ENCODE peak calls at places on chromosome 15, in nine cellular contexts. F, M, N, Q, C, D, G, U and Y are unnamed samples.

GRCh38 chr15:23877502-23878412 is 190.7 kb upstream of the NDN start:
- DNase-seq in F (peak; percentile 52), M (peak; percentile 55), N (no peak), Q (no peak), C (peak; percentile 77), D (peak; percentile 39), G (no peak), U (peak; percentile 79), Y (no peak)

GRCh38 chr15:66675456-66675855 is 26.6 kb upstream of the SMAD6 start:
- DNase-seq in F (no peak), M (no peak), N (no peak), Q (no peak), C (no peak), D (no peak), G (no peak), U (no peak), Y (no peak)

GRCh38 chr15:100103828-100104227 is 237.9 kb downstream of the ADAMTS17 start:
- DNase-seq in F (no peak), M (no peak), N (no peak), Q (no peak), C (peak; percentile 7), D (no peak), G (no peak), U (no peak), Y (no peak)

GRCh38 chr15:62847900-62848489 is 194.6 kb upstream of the TPM1 start:
- DNase-seq in F (peak; percentile 65), M (peak; percentile 74), N (peak; percentile 51), Q (no peak), C (peak; percentile 61), D (peak; percentile 44), G (no peak), U (peak; percentile 51), Y (peak; percentile 58)

GRCh38 chr15:97517726-97518125 is 442.8 kb upstream of the ARRDC4 start:
- DNase-seq in F (no peak), M (no peak), N (no peak), Q (no peak), C (no peak), D (no peak), G (no peak), U (no peak), Y (no peak)

GRCh38 chr15:76339302-76340197 is 3.0 kb downstream of the ISL2 start:
- DNase-seq in F (no peak), M (no peak), N (peak; percentile 16), Q (no peak), C (peak; percentile 51), D (no peak), G (no peak), U (no peak), Y (no peak)

GRCh38 chr15:96324192-96324895 is 6.2 kb upstream of the NR2F2 start:
- DNase-seq in F (no peak), M (peak; percentile 53), N (no peak), Q (no peak), C (no peak), D (no peak), G (no peak), U (no peak), Y (no peak)

GRCh38 chr15:74790080-74790916 is 8.4 kb downstream of the CSK start:
- DNase-seq in F (peak; percentile 61), M (no peak), N (no peak), Q (no peak), C (no peak), D (no peak), G (no peak), U (peak; percentile 87), Y (peak; percentile 37)

GRCh38 chr15:98888839-98889479 is 118.6 kb downstream of the PGPEP1L start:
- DNase-seq in F (no peak), M (peak; percentile 27), N (no peak), Q (no peak), C (no peak), D (no peak), G (no peak), U (peak; percentile 49), Y (no peak)

GRCh38 chr15:63832620-63833245 is 1.0 kb downstream of the HERC1 start:
- DNase-seq in F (no peak), M (no peak), N (no peak), Q (no peak), C (no peak), D (no peak), G (no peak), U (no peak), Y (no peak)

GRCh38 chr15:47188766-47189507 is 528.4 kb upstream of the SEMA6D start:
- DNase-seq in F (no peak), M (no peak), N (no peak), Q (no peak), C (no peak), D (no peak), G (no peak), U (no peak), Y (no peak)

GRCh38 chr15:96053039-96054021 is 277.2 kb upstream of the NR2F2 start:
- DNase-seq in F (peak; percentile 75), M (peak; percentile 12), N (no peak), Q (no peak), C (peak; percentile 70), D (no peak), G (no peak), U (no peak), Y (peak; percentile 22)

GRCh38 chr15:88463870-88464532 is 3.2 kb downstream of the MRPL46 start:
- DNase-seq in F (no peak), M (no peak), N (no peak), Q (no peak), C (no peak), D (no peak), G (no peak), U (peak; percentile 51), Y (no peak)

GRCh38 chr15:67776600-67776999 is 48.7 kb upstream of the SKOR1 start:
- DNase-seq in F (no peak), M (peak; percentile 14), N (no peak), Q (no peak), C (no peak), D (no peak), G (no peak), U (no peak), Y (no peak)

GRCh38 chr15:85296615-85297402 is 83.6 kb upstream of the AKAP13 start:
- DNase-seq in F (peak; percentile 69), M (peak; percentile 87), N (peak; percentile 53), Q (peak; percentile 27), C (peak; percentile 62), D (peak; percentile 80), G (peak; percentile 43), U (peak; percentile 85), Y (peak; percentile 44)

GRCh38 chr15:96494530-96494929 is 164.0 kb downstream of the NR2F2 start:
- DNase-seq in F (peak; percentile 51), M (no peak), N (no peak), Q (no peak), C (no peak), D (no peak), G (no peak), U (no peak), Y (no peak)

GRCh38 chr15:40454904-40455391 is 14.2 kb downstream of the BAHD1 start:
- DNase-seq in F (no peak), M (peak; percentile 67), N (no peak), Q (no peak), C (no peak), D (no peak), G (no peak), U (peak; percentile 71), Y (no peak)